ENCODE peak calls at places on chromosome 3, in four cellular contexts. One of them, this sample, is unnamed.

GRCh38 chr3:149965278-149965677 is 5.4 kb downstream of the PFN2 start:
- DNase-seq in caudate nucleus: no peak
- DNase-seq in dorsolateral prefrontal cortex: no peak
- DNase-seq in heart left ventricle: no peak
- DNase-seq in this sample: no peak

GRCh38 chr3:80688814-80689213 is 921.0 kb upstream of the ROBO1 start:
- DNase-seq in caudate nucleus: no peak
- DNase-seq in dorsolateral prefrontal cortex: no peak
- DNase-seq in heart left ventricle: no peak
- DNase-seq in this sample: peak; percentile 6

GRCh38 chr3:14208977-14209394 is 30.4 kb downstream of the LSM3 start:
- DNase-seq in caudate nucleus: no peak
- DNase-seq in dorsolateral prefrontal cortex: no peak
- DNase-seq in heart left ventricle: no peak
- DNase-seq in this sample: no peak

GRCh38 chr3:146161725-146162047 is 702 bp upstream of the PLOD2 start:
- DNase-seq in caudate nucleus: peak; percentile 23
- DNase-seq in dorsolateral prefrontal cortex: no peak
- DNase-seq in heart left ventricle: no peak
- DNase-seq in this sample: no peak

GRCh38 chr3:100001514-100002270 is 112.6 kb downstream of the FILIP1L start:
- DNase-seq in caudate nucleus: no peak
- DNase-seq in dorsolateral prefrontal cortex: no peak
- DNase-seq in heart left ventricle: no peak
- DNase-seq in this sample: no peak

GRCh38 chr3:127899200-127899599 is 15.8 kb upstream of the KBTBD12 start:
- DNase-seq in caudate nucleus: no peak
- DNase-seq in dorsolateral prefrontal cortex: no peak
- DNase-seq in heart left ventricle: no peak
- DNase-seq in this sample: no peak

GRCh38 chr3:133851266-133851906 is 44.3 kb downstream of the RAB6B start:
- DNase-seq in caudate nucleus: no peak
- DNase-seq in dorsolateral prefrontal cortex: no peak
- DNase-seq in heart left ventricle: no peak
- DNase-seq in this sample: no peak

GRCh38 chr3:186510374-186511079 is 33.7 kb downstream of the CRYGS start:
- DNase-seq in caudate nucleus: no peak
- DNase-seq in dorsolateral prefrontal cortex: no peak
- DNase-seq in heart left ventricle: no peak
- DNase-seq in this sample: no peak

GRCh38 chr3:65961733-65962132 is 77.0 kb downstream of the MAGI1 start:
- DNase-seq in caudate nucleus: no peak
- DNase-seq in dorsolateral prefrontal cortex: no peak
- DNase-seq in heart left ventricle: no peak
- DNase-seq in this sample: no peak

GRCh38 chr3:124360626-124361025 is 368.7 kb upstream of the ROPN1 start:
- DNase-seq in caudate nucleus: no peak
- DNase-seq in dorsolateral prefrontal cortex: no peak
- DNase-seq in heart left ventricle: no peak
- DNase-seq in this sample: no peak

GRCh38 chr3:134797080-134797801 is 2.2 kb downstream of the EPHB1 start:
- DNase-seq in caudate nucleus: no peak
- DNase-seq in dorsolateral prefrontal cortex: no peak
- DNase-seq in heart left ventricle: no peak
- DNase-seq in this sample: no peak

GRCh38 chr3:69443554-69443953 is 57.7 kb upstream of the FRMD4B start:
- DNase-seq in caudate nucleus: no peak
- DNase-seq in dorsolateral prefrontal cortex: no peak
- DNase-seq in heart left ventricle: no peak
- DNase-seq in this sample: no peak

GRCh38 chr3:8962226-8962861 is 928 bp downstream of the RAD18 start:
- DNase-seq in caudate nucleus: no peak
- DNase-seq in dorsolateral prefrontal cortex: no peak
- DNase-seq in heart left ventricle: no peak
- DNase-seq in this sample: no peak